ENCODE peak calls at places on chromosomes 12 and 14, in seven cellular contexts. V is NCI-H1417, H is AG04449, R is OCI-M1, N is foreskin keratinocyte, J is T-helper 17 cell, S is kidney epithelial cell. F is an unnamed sample.

GRCh38 chr12:104952816-104953215 is 5.3 kb downstream of the SLC41A2 start:
- DNase-seq in V (no peak), H (no peak), R (peak; percentile 70), N (no peak), J (no peak), S (no peak), F (no peak)

GRCh38 chr12:52036587-52037171 is 14.6 kb upstream of the NR4A1 start:
- DNase-seq in V (peak; percentile 84), H (no peak), R (peak; percentile 34), N (no peak), J (peak; percentile 88), S (no peak), F (peak; percentile 95)

GRCh38 chr14:40308240-40308639 is 876.0 kb upstream of the FBXO33 start:
- DNase-seq in V (no peak), H (no peak), R (no peak), N (no peak), J (no peak), S (no peak), F (no peak)

GRCh38 chr12:29234965-29235364 is 85.9 kb downstream of the FAR2 start:
- DNase-seq in V (no peak), H (no peak), R (no peak), N (peak; percentile 74), J (no peak), S (no peak), F (no peak)

GRCh38 chr12:128205145-128205544 is 61.8 kb upstream of the TMEM132C start:
- DNase-seq in V (no peak), H (no peak), R (no peak), N (no peak), J (no peak), S (no peak), F (no peak)

GRCh38 chr12:49763006-49763591 is 21.7 kb downstream of the TMBIM6 start:
- DNase-seq in V (peak; percentile 39), H (no peak), R (peak; percentile 65), N (no peak), J (peak; percentile 74), S (peak; percentile 16), F (peak; percentile 95)

GRCh38 chr12:82366182-82366581 is 7.9 kb downstream of the METTL25 start:
- DNase-seq in V (no peak), H (no peak), R (no peak), N (no peak), J (no peak), S (no peak), F (no peak)

GRCh38 chr14:55373784-55374725 is 37.6 kb downstream of the ATG14 start:
- DNase-seq in V (no peak), H (no peak), R (no peak), N (peak; percentile 31), J (no peak), S (no peak), F (no peak)

GRCh38 chr12:120145164-120145563 is 28.6 kb upstream of the RAB35 start:
- DNase-seq in V (no peak), H (no peak), R (no peak), N (no peak), J (no peak), S (no peak), F (no peak)

GRCh38 chr12:16272222-16272621 is 5.3 kb downstream of the SLC15A5 start:
- DNase-seq in V (no peak), H (no peak), R (no peak), N (no peak), J (no peak), S (no peak), F (no peak)

GRCh38 chr14:69626132-69626500 is 14.7 kb downstream of the SUSD6 start:
- DNase-seq in V (no peak), H (no peak), R (peak; percentile 53), N (no peak), J (no peak), S (no peak), F (no peak)

GRCh38 chr12:32115404-32116104 is 8.9 kb downstream of the BICD1 start:
- DNase-seq in V (no peak), H (peak; percentile 98), R (peak; percentile 60), N (peak; percentile 88), J (no peak), S (peak; percentile 94), F (no peak)

GRCh38 chr14:55272415-55272786 is 1.2 kb downstream of the FBXO34 start:
- DNase-seq in V (no peak), H (no peak), R (no peak), N (no peak), J (no peak), S (no peak), F (no peak)

GRCh38 chr12:2531371-2531770 is 263.4 kb upstream of the FKBP4 start:
- DNase-seq in V (no peak), H (no peak), R (no peak), N (no peak), J (no peak), S (no peak), F (no peak)

GRCh38 chr14:89384636-89385035 is 32.4 kb downstream of the FOXN3 start:
- DNase-seq in V (no peak), H (no peak), R (no peak), N (no peak), J (no peak), S (no peak), F (no peak)

GRCh38 chr14:56759633-56760032 is 50.6 kb downstream of the OTX2 start:
- DNase-seq in V (peak; percentile 46), H (no peak), R (no peak), N (no peak), J (no peak), S (no peak), F (no peak)

GRCh38 chr12:118058881-118059644 is 1.9 kb downstream of the WSB2 start:
- DNase-seq in V (no peak), H (no peak), R (no peak), N (no peak), J (no peak), S (no peak), F (no peak)

GRCh38 chr14:75417674-75418073 is 10.1 kb upstream of the JDP2 start:
- DNase-seq in V (peak; percentile 24), H (no peak), R (no peak), N (no peak), J (no peak), S (no peak), F (no peak)

GRCh38 chr12:132520421-132521199 is 30.7 kb downstream of the FBRSL1 start:
- DNase-seq in V (no peak), H (no peak), R (no peak), N (no peak), J (no peak), S (no peak), F (no peak)

GRCh38 chr12:29690728-29691127 is 93.0 kb downstream of the TMTC1 start:
- DNase-seq in V (no peak), H (no peak), R (no peak), N (no peak), J (no peak), S (no peak), F (no peak)

GRCh38 chr14:71362920-71363584 is 455.8 kb downstream of the PCNX1 start:
- DNase-seq in V (no peak), H (no peak), R (peak; percentile 69), N (no peak), J (no peak), S (no peak), F (no peak)

GRCh38 chr12:120696599-120696998 is 9.7 kb downstream of the MLEC start:
- DNase-seq in V (no peak), H (no peak), R (no peak), N (no peak), J (no peak), S (no peak), F (no peak)

F was measured in posterior cingulate gyrus.